ENCODE peak calls at places on chromosomes 5 and 9, in ten cellular contexts. Q, H, D, W, S, I, F, L, K and E are unnamed samples. For H3K4me1 and H3K36me3, the result is how much of the 10 kb centered on the place peaks cover.

GRCh38 chr5:1526151-1526631 is 2.4 kb upstream of the LPCAT1 start:
- DNase-seq in F (peak), S (peak), D (peak), H (no peak), Q (no peak), L (no peak), W (no peak), K (peak), I (peak), E (no peak)

GRCh38 chr5:74605759-74606158 is 34.8 kb downstream of the ENC1 start:
- DNase-seq in F (no peak), Q (no peak), K (no peak), W (no peak), H (no peak), L (no peak), I (no peak), D (no peak), S (no peak), E (no peak)

GRCh38 chr5:147578228-147579024 is 68.6 kb upstream of the DPYSL3 start:
- DNase-seq in D (no peak), Q (peak), W (no peak), K (no peak), S (peak), L (peak), I (no peak), H (no peak), F (no peak), E (peak)

GRCh38 chr9:111939322-111939721 is 42.7 kb downstream of the UGCG start:
- DNase-seq in F (no peak), H (no peak), D (no peak), I (no peak), S (no peak), K (no peak), W (no peak), L (no peak), Q (peak), E (no peak)

GRCh38 chr5:145483211-145483610 is 351.9 kb downstream of the PRELID2 start:
- DNase-seq in L (no peak), H (no peak), S (no peak), K (no peak), F (no peak), W (no peak), I (no peak), Q (peak), D (no peak), E (no peak)

GRCh38 chr5:143170104-143170503 is 233.4 kb downstream of the NR3C1 start:
- DNase-seq in H (no peak), W (no peak), F (no peak), L (no peak), S (no peak), Q (no peak), K (no peak), I (no peak), D (no peak), E (no peak)

GRCh38 chr9:132541966-132542830 is 40.2 kb upstream of the BARHL1 start:
- DNase-seq in Q (no peak), S (no peak), H (no peak), W (no peak), I (no peak), D (peak), K (no peak), F (no peak), L (peak), E (no peak)

GRCh38 chr9:98807070-98807810 is at the start of gene GALNT12:
- DNase-seq in D (peak), S (peak), I (peak), F (no peak), H (no peak), Q (no peak), L (no peak), K (no peak), W (peak), E (peak)

GRCh38 chr9:20040991-20041606 is 252.3 kb upstream of the SLC24A2 start:
- DNase-seq in I (no peak), D (no peak), Q (no peak), W (no peak), H (no peak), L (no peak), F (no peak), K (no peak), S (no peak), E (no peak)

GRCh38 chr5:102959055-102959454 is 160.9 kb downstream of the GIN1 start:
- DNase-seq in L (no peak), K (no peak), H (no peak), Q (peak), F (no peak), S (no peak), I (peak), W (no peak), D (no peak), E (no peak)

GRCh38 chr9:125990186-125990792 is 243.1 kb downstream of the PBX3 start:
- DNase-seq in H (no peak), D (peak), F (no peak), K (no peak), Q (no peak), I (peak), S (peak), L (no peak), W (no peak), E (no peak)

GRCh38 chr9:105950894-105951293 is 256.6 kb downstream of the TMEM38B start:
- DNase-seq in Q (no peak), S (no peak), H (no peak), K (peak), I (no peak), W (no peak), D (no peak), F (no peak), L (no peak), E (no peak)

GRCh38 chr5:66241136-66241825 is 97.2 kb downstream of the SREK1 start:
- DNase-seq in I (no peak), W (no peak), F (no peak), D (no peak), Q (no peak), H (no peak), L (no peak), K (no peak), S (no peak), E (no peak)

GRCh38 chr5:139014726-139015125 is 139.6 kb upstream of the LRRTM2 start:
- DNase-seq in L (no peak), D (no peak), K (no peak), W (no peak), Q (peak), S (no peak), H (no peak), F (no peak), I (peak), E (peak)

GRCh38 chr5:54942064-54942778 is 43.2 kb downstream of the ESM1 start:
- DNase-seq in S (no peak), F (no peak), H (no peak), I (no peak), Q (no peak), W (no peak), D (no peak), K (no peak), L (no peak), E (no peak)

GRCh38 chr5:160369990-160370712 is at the start of gene C1QTNF2:
- DNase-seq in W (no peak), S (peak), H (peak), I (peak), L (peak), D (peak), Q (peak), K (peak), F (peak), E (peak)

GRCh38 chr5:94376672-94377345 is 241.6 kb downstream of the KIAA0825 start:
- DNase-seq in F (no peak), I (no peak), Q (peak), K (no peak), S (no peak), L (no peak), W (no peak), D (no peak), H (no peak), E (peak)

GRCh38 chr9:111632051-111632450 is 917 bp downstream of the DNAJC25 start:
- DNase-seq in D (no peak), H (no peak), W (no peak), L (no peak), Q (no peak), K (no peak), I (no peak), F (no peak), S (no peak), E (no peak)

GRCh38 chr9:105697871-105698270 is 3.5 kb downstream of the TMEM38B start:
- DNase-seq in D (no peak), F (no peak), K (no peak), S (no peak), H (no peak), L (no peak), W (no peak), Q (peak), I (no peak), E (no peak)

GRCh38 chr5:134227259-134227658 is 1.4 kb upstream of the PPP2CA start:
- DNase-seq in H (no peak), Q (peak), D (no peak), I (peak), W (no peak), K (no peak), L (no peak), S (peak), F (no peak), E (peak)

GRCh38 chr5:120473332-120473731 is 9.2 kb downstream of the PRR16 start:
- DNase-seq in D (no peak), L (no peak), I (no peak), F (no peak), S (no peak), Q (no peak), H (no peak), K (no peak), W (no peak), E (no peak)

GRCh38 chr5:65765582-65765981 is 43.6 kb downstream of the NLN start:
- DNase-seq in K (no peak), D (no peak), W (no peak), Q (no peak), H (no peak), L (no peak), S (no peak), F (no peak), I (no peak), E (no peak)

GRCh38 chr9:137411260-137411659 is 11.7 kb downstream of the EXD3 start:
- DNase-seq in K (peak), F (no peak), I (no peak), S (no peak), Q (no peak), W (no peak), D (no peak), L (peak), H (no peak), E (no peak)

GRCh38 chr9:37969130-37969529 is 65.2 kb upstream of the SLC25A51 start:
- DNase-seq in F (no peak), I (peak), K (peak), W (no peak), H (peak), D (peak), L (no peak), S (no peak), Q (peak), E (peak)

GRCh38 chr9:133715866-133716563 is 22.1 kb downstream of the SARDH start:
- DNase-seq in F (no peak), Q (peak), I (no peak), W (peak), S (peak), L (peak), D (peak), H (no peak), K (peak), E (no peak)

GRCh38 chr9:21883642-21884041 is 81.2 kb downstream of the MTAP start:
- DNase-seq in H (no peak), W (no peak), L (no peak), Q (no peak), D (no peak), F (no peak), S (peak), I (no peak), K (no peak), E (no peak)

GRCh38 chr5:126801992-126802294 is 25.0 kb downstream of the LMNB1 start:
- DNase-seq in I (no peak), F (no peak), D (no peak), Q (peak), H (no peak), K (no peak), S (no peak), L (no peak), W (peak), E (peak)

GRCh38 chr9:3138236-3139229 is 294.6 kb upstream of the PUM3 start:
- DNase-seq in S (no peak), F (no peak), K (no peak), I (no peak), H (no peak), L (no peak), W (no peak), Q (no peak), D (no peak), E (no peak)

GRCh38 chr5:87125796-87126195 is 141.9 kb upstream of the RASA1 start:
- DNase-seq in I (no peak), L (no peak), Q (peak), W (no peak), K (no peak), D (no peak), S (no peak), F (no peak), H (no peak), E (no peak)

GRCh38 chr9:38087934-38088925 is 19.2 kb upstream of the SHB start:
- DNase-seq in Q (peak), H (peak), W (peak), K (peak), S (peak), D (peak), L (peak), F (peak), I (peak), E (peak)

GRCh38 chr9:98099346-98099745 is 19.7 kb downstream of the TRIM14 start:
- DNase-seq in D (no peak), F (no peak), L (no peak), H (no peak), S (peak), Q (no peak), W (no peak), K (no peak), I (no peak), E (no peak)

GRCh38 chr9:98637381-98637780 is 71.4 kb downstream of the GABBR2 start:
- DNase-seq in K (no peak), D (no peak), I (no peak), L (no peak), F (no peak), Q (peak), S (no peak), H (no peak), W (no peak), E (no peak)

GRCh38 chr5:77437194-77437593 is 54.9 kb downstream of the WDR41 start:
- DNase-seq in K (no peak), L (no peak), S (no peak), W (no peak), H (no peak), I (no peak), Q (no peak), D (no peak), F (no peak), E (peak)

GRCh38 chr5:131384181-131384580 is 120.3 kb downstream of the CDC42SE2 start:
- DNase-seq in S (no peak), D (no peak), L (no peak), F (no peak), H (no peak), Q (no peak), K (no peak), I (no peak), W (no peak), E (no peak)

GRCh38 chr5:121384359-121384758 is 467.3 kb upstream of the FTMT start:
- DNase-seq in W (no peak), D (no peak), H (no peak), I (no peak), S (peak), F (no peak), Q (no peak), L (no peak), K (no peak), E (no peak)

GRCh38 chr9:32525506-32525905 is 490 bp downstream of the RIGI start:
- DNase-seq in K (no peak), F (no peak), L (no peak), H (no peak), D (no peak), I (no peak), Q (peak), S (no peak), W (no peak), E (peak)

GRCh38 chr9:87662808-87663528 is 63.0 kb upstream of the CTSL start:
- DNase-seq in W (no peak), F (peak), S (peak), Q (peak), L (peak), H (peak), I (peak), D (peak), K (peak), E (peak)
- H3K4me1 ChIP-seq in W (under half), F (under half), S (under half), Q (under half), L (under half), H (under half), I (under half), D (under half), K (under half), E (under half)

GRCh38 chr5:52374286-52374685 is 413.4 kb upstream of the ITGA1 start:
- DNase-seq in F (no peak), H (no peak), S (no peak), Q (no peak), W (no peak), D (no peak), L (no peak), K (no peak), I (no peak), E (no peak)
- H3K36me3 ChIP-seq in F (under half), H (under half), S (under half), Q (under half), W (under half), D (under half), L (under half), K (under half), I (under half), E (under half)

GRCh38 chr5:157864067-157864466 is 5.1 kb upstream of the CLINT1 start:
- DNase-seq in W (no peak), F (no peak), Q (no peak), H (no peak), I (no peak), S (peak), K (no peak), L (no peak), D (no peak), E (no peak)
- H3K4me1 ChIP-seq in W (under half), F (under half), Q (under half), H (under half), I (under half), S (under half), K (under half), L (under half), D (under half), E (under half)

GRCh38 chr5:14306415-14306814 is 163.3 kb downstream of the TRIO start:
- DNase-seq in I (no peak), S (no peak), W (no peak), Q (peak), K (no peak), H (no peak), F (no peak), D (no peak), L (no peak), E (no peak)
- H3K36me3 ChIP-seq in I (under half), S (under half), W (under half), Q (under half), K (half or more), H (under half), F (half or more), D (under half), L (under half), E (under half)

GRCh38 chr5:13081116-13081515 is 863.4 kb downstream of the DNAH5 start:
- DNase-seq in I (no peak), Q (no peak), D (no peak), S (no peak), K (no peak), F (no peak), L (no peak), H (no peak), W (no peak), E (no peak)
- H3K4me1 ChIP-seq in I (under half), Q (under half), D (under half), S (under half), K (under half), F (under half), L (under half), H (under half), W (under half), E (under half)

GRCh38 chr5:180314106-180314505 is 22.2 kb upstream of the MAPK9 start:
- DNase-seq in F (no peak), W (no peak), H (no peak), D (peak), K (no peak), Q (no peak), I (no peak), S (no peak), L (no peak), E (no peak)
- H3K36me3 ChIP-seq in F (under half), W (under half), H (under half), D (under half), K (under half), Q (under half), I (under half), S (under half), L (under half), E (under half)

DNA sequence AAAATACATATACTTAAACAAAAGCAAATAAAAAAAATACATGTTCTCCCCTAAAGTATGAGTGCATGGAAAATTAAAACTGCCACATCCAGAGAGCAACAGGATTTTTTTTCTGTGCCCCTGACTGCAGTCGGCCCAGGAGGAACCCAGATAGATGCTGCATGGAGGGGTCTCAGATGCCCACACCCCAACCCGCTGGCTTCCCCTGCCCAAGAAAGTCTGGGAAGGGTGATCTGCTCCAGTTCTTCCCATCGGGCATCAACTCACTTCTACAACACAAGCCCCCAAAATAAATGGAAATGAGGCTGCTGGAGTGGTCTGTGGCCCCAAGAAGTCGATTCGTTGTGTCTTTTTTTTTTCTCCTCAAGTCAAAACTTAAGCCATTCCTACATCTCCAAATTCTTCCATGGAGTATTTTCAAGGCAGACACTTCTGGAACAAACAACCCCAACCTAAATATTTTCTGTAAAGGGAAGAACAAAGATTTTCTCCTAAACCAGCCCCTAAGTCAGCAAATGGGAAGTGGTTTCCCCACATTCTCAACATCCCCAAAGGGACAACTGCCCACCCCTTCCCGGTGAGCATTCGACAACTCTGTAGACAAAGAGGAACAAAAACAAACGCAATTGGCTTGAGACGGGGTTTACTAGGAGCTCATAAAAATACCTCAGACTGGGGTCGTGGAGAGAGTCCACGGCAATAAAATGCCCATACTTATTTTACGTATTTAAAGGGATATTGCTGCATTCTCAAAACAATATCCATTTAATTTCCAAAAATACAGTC is 46.7 kb downstream of the ROR2 start:
- DNase-seq in F (no peak), W (no peak), K (no peak), H (no peak), Q (no peak), L (no peak), S (no peak), D (no peak), I (no peak), E (no peak)
- H3K4me1 ChIP-seq in F (under half), W (under half), K (under half), H (half or more), Q (under half), L (under half), S (half or more), D (under half), I (under half), E (under half)

GRCh38 chr9:116700279-116700678 is 13.2 kb downstream of the TRIM32 start:
- DNase-seq in D (no peak), F (no peak), I (no peak), Q (no peak), S (no peak), L (no peak), K (no peak), W (no peak), H (no peak), E (no peak)

GRCh38 chr9:116694892-116695291 is 7.8 kb downstream of the TRIM32 start:
- DNase-seq in W (no peak), S (no peak), Q (no peak), F (no peak), K (no peak), I (no peak), H (no peak), D (no peak), L (no peak), E (no peak)

GRCh38 chr9:116695441-116695840 is 8.3 kb downstream of the TRIM32 start:
- DNase-seq in S (no peak), W (no peak), K (no peak), F (no peak), Q (no peak), D (no peak), I (no peak), H (no peak), L (no peak), E (no peak)

GRCh38 chr9:116697887-116698286 is 10.8 kb downstream of the TRIM32 start:
- DNase-seq in I (no peak), D (peak), S (no peak), W (no peak), F (no peak), L (no peak), H (no peak), K (no peak), Q (no peak), E (no peak)

GRCh38 chr9:116697341-116697740 is 10.2 kb downstream of the TRIM32 start:
- DNase-seq in Q (peak), L (no peak), W (no peak), S (no peak), H (no peak), K (no peak), D (no peak), I (no peak), F (no peak), E (no peak)
- H3K36me3 ChIP-seq in Q (under half), L (half or more), W (under half), S (half or more), H (under half), K (under half), D (under half), I (under half), F (under half), E (under half)